ENCODE peak calls at places on chromosome 19, in eight cellular contexts. H is colonic mucosa, D is AG09309, N is dorsolateral prefrontal cortex, C is A549, V is fibroblast of mammary gland, E is mammary epithelial cell, R is neural progenitor cell. G is an unnamed sample.

GRCh38 chr19:47726467-47726866 is 13.2 kb downstream of the EHD2 start:
- DNase-seq in H (no peak), D (no peak), N (no peak), C (no peak), V (peak), E (no peak), R (no peak), G (no peak)

GRCh38 chr19:19539738-19540703 is 2.0 kb downstream of the CILP2 start:
- DNase-seq in H (peak), D (no peak), N (no peak), C (peak), V (peak), E (peak), R (peak), G (no peak)

GRCh38 chr19:13083627-13084026 is 19.0 kb downstream of the LYL1 start:
- DNase-seq in H (no peak), D (no peak), N (no peak), C (no peak), V (no peak), E (no peak), R (no peak), G (no peak)

GRCh38 chr19:8589177-8589714 is 12.0 kb upstream of the MYO1F start:
- DNase-seq in H (no peak), D (no peak), N (no peak), C (no peak), V (no peak), E (no peak), R (no peak), G (no peak)

GRCh38 chr19:13077233-13077632 is 25.4 kb downstream of the LYL1 start:
- DNase-seq in H (no peak), D (no peak), N (peak), C (no peak), V (no peak), E (no peak), R (no peak), G (no peak)

GRCh38 chr19:19674315-19674714 is 5.7 kb downstream of the ZNF101 start:
- DNase-seq in H (no peak), D (no peak), N (peak), C (no peak), V (no peak), E (no peak), R (no peak), G (no peak)

GRCh38 chr19:19466201-19466600 is 49.1 kb downstream of the TSSK6 start:
- DNase-seq in H (no peak), D (no peak), N (no peak), C (no peak), V (no peak), E (no peak), R (no peak), G (no peak)

GRCh38 chr19:16296713-16297112 is 27.9 kb upstream of the KLF2 start:
- DNase-seq in H (no peak), D (no peak), N (no peak), C (peak), V (no peak), E (no peak), R (no peak), G (peak)

GRCh38 chr19:7799640-7800355 is 30.2 kb upstream of the EVI5L start:
- DNase-seq in H (peak), D (peak), N (peak), C (peak), V (peak), E (peak), R (peak), G (peak)

GRCh38 chr19:46863818-46864629 is 3.2 kb downstream of the ARHGAP35 start:
- DNase-seq in H (no peak), D (no peak), N (no peak), C (no peak), V (peak), E (peak), R (peak), G (peak)

GRCh38 chr19:19592690-19593089 is 25.8 kb downstream of the PBX4 start:
- DNase-seq in H (no peak), D (no peak), N (no peak), C (no peak), V (no peak), E (no peak), R (no peak), G (no peak)

GRCh38 chr19:33444238-33444992 is 70.9 kb downstream of the CEBPG start:
- DNase-seq in H (no peak), D (no peak), N (peak), C (no peak), V (no peak), E (no peak), R (no peak), G (no peak)

GRCh38 chr19:37362733-37363132 is 8.2 kb upstream of the ZNF527 start:
- DNase-seq in H (no peak), D (no peak), N (no peak), C (peak), V (peak), E (no peak), R (peak), G (no peak)

GRCh38 chr19:7870571-7871279 is 3.5 kb downstream of the PRR36 start:
- DNase-seq in H (peak), D (no peak), N (no peak), C (peak), V (peak), E (peak), R (peak), G (peak)

GRCh38 chr19:14957464-14957863 is 16.2 kb downstream of the OR7C2 start:
- DNase-seq in H (no peak), D (no peak), N (no peak), C (no peak), V (no peak), E (no peak), R (no peak), G (no peak)

GRCh38 chr19:15276620-15277019 is 44.4 kb upstream of the EPHX3 start:
- DNase-seq in H (no peak), D (no peak), N (no peak), C (no peak), V (no peak), E (peak), R (no peak), G (peak)

GRCh38 chr19:13808856-13809255 is 13.6 kb downstream of the ZSWIM4 start:
- DNase-seq in H (no peak), D (no peak), N (no peak), C (no peak), V (no peak), E (no peak), R (no peak), G (no peak)

GRCh38 chr19:3768015-3768747 is 3.8 kb downstream of the RAX2 start:
- DNase-seq in H (no peak), D (no peak), N (no peak), C (no peak), V (no peak), E (no peak), R (no peak), G (no peak)

GRCh38 chr19:38020331-38020730 is 113.3 kb downstream of the SIPA1L3 start:
- DNase-seq in H (no peak), D (no peak), N (no peak), C (no peak), V (no peak), E (no peak), R (no peak), G (no peak)

GRCh38 chr19:39413269-39413902 is 917 bp downstream of the PLEKHG2 start:
- DNase-seq in H (peak), D (no peak), N (no peak), C (peak), V (peak), E (no peak), R (peak), G (no peak)

GRCh38 chr19:48741222-48741999 is 1.0 kb upstream of the RASIP1 start:
- DNase-seq in H (peak), D (no peak), N (no peak), C (peak), V (no peak), E (no peak), R (peak), G (peak)

GRCh38 chr19:19460258-19460731 is 54.8 kb downstream of the GATAD2A start:
- DNase-seq in H (no peak), D (no peak), N (no peak), C (no peak), V (peak), E (no peak), R (no peak), G (no peak)

GRCh38 chr19:3269972-3270667 is 45.7 kb downstream of the CELF5 start:
- DNase-seq in H (no peak), D (no peak), N (no peak), C (no peak), V (no peak), E (no peak), R (no peak), G (no peak)

GRCh38 chr19:8635422-8635821 is 5.0 kb downstream of the NFILZ start:
- DNase-seq in H (no peak), D (no peak), N (no peak), C (peak), V (no peak), E (no peak), R (no peak), G (peak)

GRCh38 chr19:32719611-32720059 is at the start of gene TDRD12:
- DNase-seq in H (no peak), D (no peak), N (no peak), C (peak), V (no peak), E (no peak), R (no peak), G (no peak)

GRCh38 chr19:16627194-16627927 is 643 bp downstream of the MED26 start:
- DNase-seq in H (peak), D (no peak), N (no peak), C (no peak), V (no peak), E (no peak), R (peak), G (peak)

GRCh38 chr19:3670796-3671679 is 29.2 kb downstream of the PIP5K1C start:
- DNase-seq in H (peak), D (no peak), N (no peak), C (no peak), V (peak), E (no peak), R (no peak), G (no peak)

GRCh38 chr19:29678484-29679106 is 13.3 kb downstream of the PLEKHF1 start:
- DNase-seq in H (no peak), D (no peak), N (peak), C (no peak), V (peak), E (no peak), R (no peak), G (no peak)

GRCh38 chr19:33556261-33556660 is 34.7 kb upstream of the PEPD start:
- DNase-seq in H (no peak), D (no peak), N (no peak), C (no peak), V (no peak), E (no peak), R (no peak), G (no peak)

GRCh38 chr19:41323023-41323422 is 13.1 kb downstream of the CCDC97 start:
- DNase-seq in H (no peak), D (no peak), N (no peak), C (no peak), V (peak), E (no peak), R (no peak), G (no peak)
- TF ChIP-seq CTCF in H (no peak), D (no peak), N (no peak), C (no peak), V (no peak), E (no peak), R (no peak), G (no peak)

DNA sequence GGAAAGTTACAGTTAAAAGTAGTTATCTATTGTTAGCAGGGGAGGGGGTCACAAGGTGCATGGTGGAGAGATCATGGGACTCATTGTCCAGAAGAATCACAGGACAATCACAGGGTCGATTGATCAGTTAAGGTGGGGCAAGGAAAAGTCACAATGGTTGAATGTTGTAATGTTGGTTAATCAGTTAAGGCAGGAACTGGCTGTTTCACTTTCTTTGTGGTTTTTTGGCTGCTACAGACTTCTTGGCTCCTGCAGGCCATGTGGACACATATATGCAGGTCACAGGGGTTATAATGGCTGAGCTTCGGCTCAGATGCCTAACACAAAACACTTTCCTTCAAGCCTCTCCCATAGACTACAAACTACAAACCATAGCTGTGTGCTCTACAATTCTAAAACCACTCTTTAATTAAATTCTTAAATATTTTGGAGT is 6.9 kb upstream of the ZNF431 start:
- DNase-seq in H (no peak), D (no peak), N (no peak), C (no peak), V (no peak), E (no peak), R (no peak), G (no peak)
- TF ChIP-seq CTCF in H (no peak), D (no peak), N (no peak), C (no peak), V (no peak), E (no peak), R (no peak), G (no peak)

GRCh38 chr19:53015159-53015558 is 1.4 kb downstream of the ERVV-1 start:
- DNase-seq in H (no peak), D (no peak), N (no peak), C (no peak), V (no peak), E (no peak), R (no peak), G (no peak)

GRCh38 chr19:53015730-53016129 is 2.0 kb downstream of the ERVV-1 start:
- DNase-seq in H (no peak), D (no peak), N (no peak), C (no peak), V (no peak), E (no peak), R (no peak), G (no peak)

DNA sequence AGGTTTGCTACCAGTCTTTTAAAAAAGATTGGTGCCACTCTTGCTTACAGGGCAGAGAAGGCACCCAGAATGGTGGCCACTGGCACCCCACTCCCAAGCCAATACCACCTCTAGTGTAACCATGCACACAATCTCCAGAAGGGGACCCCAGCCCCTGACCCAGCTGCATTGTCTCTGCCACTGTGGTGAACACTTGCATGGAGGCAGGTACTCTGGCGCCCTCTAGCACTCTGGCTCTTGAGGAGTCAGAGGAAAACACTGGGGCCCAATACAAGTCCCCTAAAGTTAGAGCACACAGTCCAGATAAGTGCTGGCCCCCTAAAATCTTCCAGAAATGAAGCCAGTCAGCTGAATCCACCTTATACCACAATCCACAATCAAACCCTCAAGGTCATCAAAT is 6.0 kb downstream of the ERVV-1 start:
- DNase-seq in H (peak), D (no peak), N (no peak), C (no peak), V (no peak), E (no peak), R (peak), G (no peak)
- TF ChIP-seq CTCF in H (no peak), D (peak), N (no peak), C (no peak), V (no peak), E (peak), R (peak), G (no peak)

GRCh38 chr19:56083668-56084067 is 37.4 kb downstream of the ZNF787 start:
- DNase-seq in H (no peak), D (no peak), N (no peak), C (no peak), V (no peak), E (no peak), R (no peak), G (no peak)

GRCh38 chr19:56079609-56080008 is 41.5 kb downstream of the ZNF787 start:
- DNase-seq in H (no peak), D (no peak), N (no peak), C (no peak), V (no peak), E (no peak), R (no peak), G (no peak)

GRCh38 chr19:56076413-56076998 is 44.6 kb downstream of the ZNF787 start:
- DNase-seq in H (peak), D (peak), N (no peak), C (peak), V (peak), E (peak), R (peak), G (peak)

GRCh38 chr19:56084835-56085536 is 36.1 kb downstream of the ZNF787 start:
- DNase-seq in H (no peak), D (no peak), N (no peak), C (no peak), V (no peak), E (peak), R (no peak), G (no peak)

DNA sequence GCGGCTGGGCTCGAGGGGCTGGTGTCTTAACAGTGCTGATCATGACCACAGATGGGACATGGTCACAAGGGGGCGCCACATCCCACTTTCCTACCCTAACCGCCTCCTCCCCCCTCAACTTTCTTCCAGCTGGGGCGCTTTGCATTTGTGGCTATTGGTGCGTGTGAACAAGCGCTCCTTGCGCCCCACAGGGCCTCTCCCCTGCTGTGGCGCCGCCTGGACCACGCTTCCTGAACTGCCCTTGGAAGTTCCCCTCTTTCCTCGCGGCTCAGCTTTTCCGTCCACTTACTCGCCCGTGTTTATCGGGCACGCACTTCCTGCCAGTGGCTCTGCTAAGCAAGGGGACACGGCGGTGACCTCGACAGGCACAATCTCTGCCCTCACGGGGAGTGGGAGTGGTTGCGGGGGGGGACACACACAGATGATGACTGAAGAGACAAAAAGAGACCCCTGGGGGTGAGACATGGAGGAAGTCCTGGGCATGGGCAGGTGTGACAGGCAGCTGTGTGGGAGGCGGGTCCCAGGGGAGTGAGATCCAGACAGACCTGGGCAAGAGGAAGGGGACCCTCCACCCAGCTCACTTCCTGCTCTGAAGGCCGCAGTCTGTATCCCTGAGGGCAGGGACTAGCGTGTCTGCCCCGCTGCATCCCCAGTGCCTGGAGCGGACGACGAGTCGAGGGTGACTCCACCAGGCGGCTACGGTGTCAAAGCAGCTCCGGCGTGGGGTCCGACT is 40.3 kb downstream of the ZNF787 start:
- DNase-seq in H (peak), D (peak), N (peak), C (peak), V (peak), E (peak), R (peak), G (peak)
- TF ChIP-seq CTCF in H (peak), D (peak), N (peak), C (peak), V (peak), E (peak), R (peak), G (peak)

DNA sequence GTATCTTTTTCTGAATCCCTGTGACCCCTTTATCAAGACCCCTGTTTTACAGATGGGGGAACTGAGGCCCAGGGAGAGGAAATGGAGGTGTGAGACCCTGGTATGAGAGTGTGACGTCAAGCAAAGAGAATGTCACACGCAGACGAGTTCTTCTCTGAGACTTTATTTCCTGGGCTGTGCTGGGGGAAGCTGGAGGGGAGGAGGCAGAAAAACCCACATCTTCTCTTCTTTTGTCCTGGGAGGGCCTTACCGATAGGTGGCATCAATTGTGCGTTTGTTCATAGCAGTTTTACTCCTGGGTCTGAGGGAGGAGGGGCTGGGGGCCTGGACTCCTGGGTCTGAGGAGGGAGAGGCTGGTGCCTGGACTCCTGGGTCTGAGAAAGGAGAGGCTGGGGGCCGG is 4.9 kb upstream of the KLK15 start:
- DNase-seq in H (no peak), D (no peak), N (no peak), C (peak), V (no peak), E (no peak), R (peak), G (no peak)
- TF ChIP-seq CTCF in H (no peak), D (peak), N (no peak), C (peak), V (peak), E (peak), R (peak), G (peak)

GRCh38 chr19:45507864-45508680 is 793 bp downstream of the VASP start:
- DNase-seq in H (peak), D (no peak), N (no peak), C (peak), V (no peak), E (no peak), R (peak), G (peak)

GRCh38 chr19:45506991-45507863 is at the start of gene VASP:
- DNase-seq in H (peak), D (no peak), N (peak), C (peak), V (peak), E (peak), R (peak), G (peak)

GRCh38 chr19:45509692-45510015 is 2.4 kb downstream of the VASP start:
- DNase-seq in H (no peak), D (no peak), N (no peak), C (no peak), V (no peak), E (no peak), R (no peak), G (no peak)

GRCh38 chr19:45508681-45508930 is 1.3 kb downstream of the VASP start:
- DNase-seq in H (no peak), D (no peak), N (no peak), C (no peak), V (no peak), E (no peak), R (no peak), G (no peak)

DNA sequence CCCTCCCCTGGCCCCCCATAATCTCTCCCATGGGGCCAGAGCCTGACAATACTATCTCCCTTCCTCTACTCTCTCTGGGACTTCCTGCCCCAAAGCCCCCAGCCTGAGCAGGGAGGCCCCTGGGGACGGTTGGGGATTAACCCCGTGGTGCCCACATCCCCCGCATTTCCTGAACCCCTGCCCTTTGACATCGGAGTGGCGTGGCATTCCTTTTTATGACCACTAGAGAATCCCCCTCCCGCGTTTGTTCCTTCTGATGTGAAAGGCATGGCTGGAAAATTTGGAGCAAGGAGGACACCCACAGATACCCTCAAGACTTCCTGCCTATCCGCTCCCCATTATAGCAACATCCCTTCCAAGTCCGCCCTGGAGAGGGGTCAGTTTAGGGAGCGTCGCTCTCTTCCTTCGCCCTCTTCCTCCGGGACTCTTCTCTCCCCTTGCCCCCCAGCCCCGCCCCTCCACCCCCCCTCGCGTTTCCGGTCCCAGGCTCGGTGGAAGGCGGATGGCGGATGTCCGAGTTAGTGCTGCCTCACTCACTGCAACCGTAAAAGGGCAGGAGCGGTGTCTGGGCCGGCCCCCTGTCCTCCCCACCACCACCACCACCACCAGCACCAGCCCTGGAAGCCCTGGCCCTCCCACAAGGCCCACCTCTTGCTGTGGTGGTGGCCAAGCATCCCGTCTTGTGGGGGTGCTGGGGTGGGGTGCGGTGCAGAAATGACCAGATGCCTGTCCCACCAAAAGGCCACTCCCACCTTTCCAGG is 1.8 kb downstream of the VASP start:
- DNase-seq in H (peak), D (no peak), N (no peak), C (peak), V (peak), E (no peak), R (peak), G (peak)
- TF ChIP-seq CTCF in H (no peak), D (no peak), N (no peak), C (no peak), V (no peak), E (no peak), R (no peak), G (no peak)

G was measured in MCF 10A.